ENCODE peak calls at places on chromosome 9, in five cellular contexts. K is aorta; X is CD8-positive, alpha-beta memory T cell; Y is GM12878; T is CD4-positive, alpha-beta memory T cell. M is an unnamed sample. For H3K4me1, the result is how much of the 10 kb centered on the place peaks cover.

GRCh38 chr9:20594521-20594920 is 27.8 kb downstream of the MLLT3 start:
- DNase-seq in Y (no peak), K (no peak), X (no peak), T (no peak), M (no peak)

GRCh38 chr9:116027951-116028350 is 125.6 kb upstream of the PAPPA start:
- DNase-seq in K (no peak), X (no peak), T (no peak), Y (no peak), M (no peak)

GRCh38 chr9:124616961-124617360 is 109.8 kb upstream of the NR5A1 start:
- DNase-seq in K (no peak), Y (no peak), X (no peak), T (no peak), M (no peak)

GRCh38 chr9:88007291-88007650 is 32.9 kb upstream of the CDK20 start:
- DNase-seq in T (peak), K (no peak), Y (no peak), X (no peak), M (no peak)

GRCh38 chr9:137820161-137820855 is 57.3 kb upstream of the CACNA1B start:
- DNase-seq in Y (no peak), T (no peak), K (peak), X (no peak), M (no peak)

GRCh38 chr9:109950710-109951443 is 170.9 kb downstream of the PALM2AKAP2 start:
- DNase-seq in X (no peak), T (no peak), K (no peak), Y (no peak), M (no peak)

GRCh38 chr9:109767814-109768213 is 12.2 kb upstream of the PALM2AKAP2 start:
- DNase-seq in X (no peak), T (no peak), Y (no peak), K (no peak), M (no peak)

GRCh38 chr9:14221558-14221957 is 92.4 kb downstream of the NFIB start:
- DNase-seq in T (no peak), X (no peak), Y (no peak), K (no peak), M (peak)

GRCh38 chr9:82763631-82764030 is 299.3 kb downstream of the RASEF start:
- DNase-seq in Y (no peak), K (no peak), X (no peak), T (no peak), M (no peak)

GRCh38 chr9:86082870-86083269 is 16.5 kb downstream of the GOLM1 start:
- DNase-seq in K (no peak), X (no peak), Y (no peak), T (no peak), M (no peak)

GRCh38 chr9:117487555-117488175 is 72.8 kb upstream of the ASTN2 start:
- DNase-seq in Y (peak), T (peak), X (no peak), K (peak), M (no peak)

GRCh38 chr9:115385383-115386122 is 267.6 kb upstream of the TNC start:
- DNase-seq in X (no peak), T (no peak), K (no peak), Y (no peak), M (no peak)

GRCh38 chr9:89149726-89150125 is 28.9 kb downstream of the SHC3 start:
- DNase-seq in Y (no peak), T (no peak), X (no peak), K (no peak), M (no peak)

GRCh38 chr9:97564291-97565175 is 63.1 kb downstream of the TMOD1 start:
- DNase-seq in K (no peak), X (no peak), T (no peak), Y (no peak), M (peak)

GRCh38 chr9:5586391-5586802 is 42.5 kb upstream of the RIC1 start:
- DNase-seq in K (no peak), T (peak), X (no peak), Y (peak), M (no peak)

GRCh38 chr9:96417610-96418073 is 528 bp downstream of the ZNF367 start:
- DNase-seq in Y (no peak), K (peak), X (no peak), T (no peak), M (no peak)

GRCh38 chr9:123318961-123319421 is 37.0 kb upstream of the CRB2 start:
- DNase-seq in Y (no peak), X (no peak), T (no peak), K (peak), M (no peak)

GRCh38 chr9:75551866-75552265 is 338.6 kb upstream of the PCSK5 start:
- DNase-seq in X (no peak), Y (no peak), T (no peak), K (no peak), M (no peak)

GRCh38 chr9:118957585-118957984 is 411.6 kb downstream of the BRINP1 start:
- DNase-seq in T (no peak), X (no peak), K (no peak), Y (no peak), M (no peak)

GRCh38 chr9:93468763-93469456 is 15.5 kb upstream of the FAM120AOS start:
- DNase-seq in X (no peak), Y (no peak), T (no peak), K (no peak), M (no peak)

GRCh38 chr9:16133556-16134227 is 580.8 kb downstream of the CCDC171 start:
- DNase-seq in Y (no peak), X (no peak), K (peak), T (no peak), M (no peak)

GRCh38 chr9:35611230-35611797 is 6.3 kb downstream of the TESK1 start:
- DNase-seq in X (peak), Y (no peak), K (peak), T (peak), M (peak)

GRCh38 chr9:91841591-91841990 is 108.4 kb downstream of the ROR2 start:
- DNase-seq in T (no peak), Y (no peak), K (no peak), X (no peak), M (no peak)

GRCh38 chr9:91844170-91844569 is 105.9 kb downstream of the ROR2 start:
- DNase-seq in K (no peak), X (no peak), Y (no peak), T (no peak), M (no peak)

GRCh38 chr9:91843623-91844111 is 106.4 kb downstream of the ROR2 start:
- DNase-seq in Y (no peak), K (no peak), T (no peak), X (no peak), M (no peak)

GRCh38 chr9:91842358-91842757 is 107.7 kb downstream of the ROR2 start:
- DNase-seq in X (no peak), K (no peak), Y (no peak), T (no peak), M (no peak)

DNA sequence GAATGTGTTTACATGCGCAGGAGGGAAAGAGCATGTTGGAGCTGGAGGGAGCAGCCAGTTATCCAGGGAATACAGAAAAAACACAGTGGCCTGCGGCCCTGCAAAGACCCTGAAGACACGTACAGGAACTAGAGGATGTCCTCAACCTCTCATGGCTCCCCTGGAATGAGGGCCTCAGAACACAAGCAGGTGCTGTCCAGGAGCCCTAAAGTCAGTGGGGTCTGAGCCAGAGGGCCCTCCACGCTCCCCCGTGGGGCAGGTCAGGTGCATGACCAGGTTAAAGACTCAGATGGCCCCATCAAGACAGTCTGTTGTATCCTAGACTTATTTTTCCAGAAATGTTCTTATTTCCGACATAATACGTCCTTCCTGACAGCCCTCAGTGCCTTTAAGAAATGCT is 106.9 kb downstream of the ROR2 start:
- DNase-seq in Y (no peak), X (no peak), K (no peak), T (no peak), M (no peak)
- H3K4me1 ChIP-seq in Y (under half), X (under half), K (under half), T (under half), M (under half)

GRCh38 chr9:130894546-130894945 is 2.1 kb downstream of the QRFP start:
- DNase-seq in K (no peak), X (no peak), T (no peak), Y (no peak), M (no peak)

GRCh38 chr9:130895038-130895437 is 1.6 kb downstream of the QRFP start:
- DNase-seq in T (no peak), X (no peak), Y (no peak), K (no peak), M (no peak)

GRCh38 chr9:130891699-130892502 is 4.7 kb downstream of the QRFP start:
- DNase-seq in Y (no peak), X (no peak), K (no peak), T (no peak), M (no peak)

GRCh38 chr9:130892503-130893249 is 3.9 kb downstream of the QRFP start:
- DNase-seq in T (no peak), K (no peak), Y (no peak), X (no peak), M (no peak)

DNA sequence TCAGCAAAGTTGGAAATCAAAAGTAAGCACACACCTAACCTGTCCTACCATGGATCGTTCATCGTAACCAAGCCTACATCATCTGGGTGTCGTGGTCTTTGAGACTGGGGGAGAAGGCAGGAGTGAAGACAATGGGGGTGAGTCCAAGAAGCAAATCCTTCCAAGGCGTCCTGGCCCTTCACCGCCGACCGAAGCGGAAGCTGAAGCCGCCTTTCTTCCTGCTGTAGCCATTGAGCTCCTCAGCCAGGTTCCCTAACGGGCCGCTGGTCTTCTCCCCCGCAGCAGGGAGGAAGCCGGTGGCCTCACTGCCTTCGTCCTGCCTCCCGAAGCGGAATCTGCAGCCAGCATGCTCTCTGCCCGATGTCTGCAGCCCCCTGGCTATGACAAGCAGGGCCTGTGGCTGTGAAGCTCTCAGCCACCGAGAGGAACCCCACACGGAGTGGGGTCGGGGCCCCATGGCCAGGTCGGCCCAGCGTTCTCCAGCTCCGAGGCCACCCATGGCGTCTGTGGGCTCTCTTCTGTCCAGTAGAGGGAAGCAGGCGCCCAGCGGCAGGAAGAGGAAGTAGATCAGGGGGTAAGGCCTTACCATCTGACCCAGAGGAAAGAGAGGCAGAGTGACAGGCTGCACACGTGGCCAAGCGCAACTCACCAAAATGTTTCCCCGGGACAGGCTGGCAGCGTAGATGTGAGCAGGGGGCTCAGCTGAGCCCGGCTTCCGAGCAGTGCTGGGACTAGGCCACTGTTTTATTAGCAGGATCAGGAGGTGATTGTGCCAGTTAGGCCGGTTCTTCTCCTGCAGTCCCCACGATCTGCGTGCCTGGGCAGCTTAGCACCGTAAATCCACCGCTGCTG is 3.1 kb downstream of the QRFP start:
- DNase-seq in X (no peak), K (peak), Y (no peak), T (no peak), M (no peak)
- H3K4me1 ChIP-seq in X (under half), K (under half), Y (under half), T (under half), M (under half)

DNA sequence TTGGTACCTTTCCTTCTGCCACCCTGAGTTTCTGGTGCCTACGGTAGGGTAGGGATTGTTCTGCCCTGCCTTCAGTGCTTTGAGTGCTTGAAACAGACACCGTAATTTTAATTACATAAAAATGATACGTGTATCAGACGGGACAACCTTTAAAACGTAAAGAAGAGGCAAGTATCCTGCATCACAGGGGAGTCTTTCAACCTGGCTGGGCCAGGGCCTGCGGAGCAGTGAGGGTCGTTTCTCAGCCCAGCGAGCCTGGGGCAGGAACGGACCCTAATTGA is 480 bp upstream of the DAB2IP start:
- DNase-seq in K (no peak), X (no peak), Y (no peak), T (no peak), M (no peak)
- H3K4me1 ChIP-seq in K (under half), X (under half), Y (under half), T (under half), M (under half)

DNA sequence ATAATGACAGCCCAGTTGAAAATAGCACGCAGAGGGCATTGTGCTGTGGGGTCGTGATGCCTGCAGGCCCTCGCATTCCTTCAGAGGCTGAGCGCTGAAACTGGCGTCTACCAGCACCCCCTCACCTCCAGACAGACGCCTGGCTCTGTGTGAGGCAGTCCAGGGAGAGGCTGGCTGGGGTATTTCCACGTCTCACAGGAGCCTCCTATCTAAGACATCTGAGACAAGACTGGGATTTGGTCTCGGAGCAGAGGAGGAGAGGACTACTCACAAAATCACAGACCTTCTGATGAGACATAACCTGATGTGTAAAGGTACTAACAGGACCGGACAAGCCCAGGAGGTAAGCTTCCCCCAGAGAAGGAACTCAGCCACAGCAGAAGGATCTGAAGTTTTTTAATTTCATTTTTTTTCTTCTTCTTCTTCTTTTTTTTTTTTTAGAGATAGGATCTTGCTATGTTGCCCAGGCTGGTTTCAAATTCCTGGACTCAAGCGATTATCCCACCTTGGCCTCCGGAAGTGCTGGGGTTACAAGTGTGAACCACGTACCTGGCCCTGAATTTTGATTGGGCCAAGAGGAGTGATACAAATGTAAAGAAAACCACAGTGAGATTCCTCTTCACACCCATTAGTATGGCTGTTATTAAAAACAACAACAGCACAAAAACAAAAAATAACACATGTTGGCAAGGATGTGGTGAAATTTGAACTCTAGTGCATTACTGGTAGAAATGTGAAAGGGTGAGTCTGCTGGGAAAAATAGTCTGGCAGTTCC is 79.3 kb downstream of the KLF4 start:
- DNase-seq in T (no peak), Y (no peak), K (no peak), X (no peak), M (no peak)
- H3K4me1 ChIP-seq in T (under half), Y (under half), K (under half), X (under half), M (under half)

GRCh38 chr9:134112561-134112960 is 23.3 kb upstream of the WDR5 start:
- DNase-seq in K (no peak), X (no peak), Y (no peak), T (no peak), M (no peak)
- H3K4me1 ChIP-seq in K (under half), X (under half), Y (under half), T (under half), M (under half)

GRCh38 chr9:77714077-77714549 is 66.0 kb upstream of the GNA14 start:
- DNase-seq in Y (no peak), X (no peak), T (no peak), K (no peak), M (no peak)
- H3K4me1 ChIP-seq in Y (under half), X (under half), T (under half), K (under half), M (under half)

GRCh38 chr9:37968228-37968672 is 64.3 kb upstream of the SLC25A51 start:
- DNase-seq in Y (no peak), X (no peak), K (peak), T (no peak), M (no peak)
- H3K4me1 ChIP-seq in Y (under half), X (under half), K (under half), T (under half), M (half or more)

GRCh38 chr9:129174102-129174723 is 3.8 kb downstream of the IER5L start:
- DNase-seq in Y (no peak), T (peak), X (peak), K (peak), M (peak)
- H3K4me1 ChIP-seq in Y (under half), T (under half), X (under half), K (under half), M (under half)